ENCODE peak calls at places on chromosome 12, in four cellular contexts. One of them, this sample, is unnamed.

GRCh38 chr12:86711716-86712115 is 455.5 kb upstream of the MGAT4C start:
- DNase-seq in NCI-H1105: no peak
- DNase-seq in stimulated activated CD8-positive, alpha-beta memory T cell treated with anti-CD3 and anti-CD28 coated beads, Interleukin-7, amount 100 ng/mL, for 4 hours: no peak
- DNase-seq in NCI-H510A: no peak
- DNase-seq in this sample: no peak

GRCh38 chr12:93106910-93107309 is 177.8 kb upstream of the EEA1 start:
- DNase-seq in stimulated activated CD8-positive, alpha-beta memory T cell treated with anti-CD3 and anti-CD28 coated beads, Interleukin-7, amount 100 ng/mL, for 4 hours: no peak
- DNase-seq in NCI-H1105: no peak
- DNase-seq in NCI-H510A: no peak
- DNase-seq in this sample: no peak

GRCh38 chr12:65765436-65765813 is 58.9 kb upstream of the HMGA2 start:
- DNase-seq in stimulated activated CD8-positive, alpha-beta memory T cell treated with anti-CD3 and anti-CD28 coated beads, Interleukin-7, amount 100 ng/mL, for 4 hours: no peak
- DNase-seq in NCI-H1105: no peak
- DNase-seq in NCI-H510A: no peak
- DNase-seq in this sample: no peak

GRCh38 chr12:25052191-25053020 is 103.5 kb upstream of the BCAT1 start:
- DNase-seq in stimulated activated CD8-positive, alpha-beta memory T cell treated with anti-CD3 and anti-CD28 coated beads, Interleukin-7, amount 100 ng/mL, for 4 hours: peak
- DNase-seq in NCI-H510A: no peak
- DNase-seq in NCI-H1105: no peak
- DNase-seq in this sample: no peak

GRCh38 chr12:2311001-2311778 is 258.4 kb downstream of the CACNA1C start:
- DNase-seq in NCI-H1105: no peak
- DNase-seq in NCI-H510A: no peak
- DNase-seq in stimulated activated CD8-positive, alpha-beta memory T cell treated with anti-CD3 and anti-CD28 coated beads, Interleukin-7, amount 100 ng/mL, for 4 hours: no peak
- DNase-seq in this sample: no peak

GRCh38 chr12:71626768-71627167 is 36.9 kb downstream of the ZFC3H1 start:
- DNase-seq in NCI-H1105: no peak
- DNase-seq in NCI-H510A: no peak
- DNase-seq in stimulated activated CD8-positive, alpha-beta memory T cell treated with anti-CD3 and anti-CD28 coated beads, Interleukin-7, amount 100 ng/mL, for 4 hours: no peak
- DNase-seq in this sample: no peak

GRCh38 chr12:29844667-29845066 is 60.9 kb upstream of the TMTC1 start:
- DNase-seq in stimulated activated CD8-positive, alpha-beta memory T cell treated with anti-CD3 and anti-CD28 coated beads, Interleukin-7, amount 100 ng/mL, for 4 hours: no peak
- DNase-seq in NCI-H510A: no peak
- DNase-seq in NCI-H1105: no peak
- DNase-seq in this sample: no peak

GRCh38 chr12:976644-977043 is 14.4 kb upstream of the ERC1 start:
- DNase-seq in stimulated activated CD8-positive, alpha-beta memory T cell treated with anti-CD3 and anti-CD28 coated beads, Interleukin-7, amount 100 ng/mL, for 4 hours: no peak
- DNase-seq in NCI-H1105: no peak
- DNase-seq in NCI-H510A: no peak
- DNase-seq in this sample: no peak

GRCh38 chr12:46578190-46578982 is 205.8 kb upstream of the SLC38A2 start:
- DNase-seq in NCI-H1105: no peak
- DNase-seq in stimulated activated CD8-positive, alpha-beta memory T cell treated with anti-CD3 and anti-CD28 coated beads, Interleukin-7, amount 100 ng/mL, for 4 hours: no peak
- DNase-seq in NCI-H510A: no peak
- DNase-seq in this sample: no peak

GRCh38 chr12:9064201-9064814 is 51.4 kb downstream of the A2M start:
- DNase-seq in NCI-H1105: peak
- DNase-seq in stimulated activated CD8-positive, alpha-beta memory T cell treated with anti-CD3 and anti-CD28 coated beads, Interleukin-7, amount 100 ng/mL, for 4 hours: peak
- DNase-seq in NCI-H510A: peak
- DNase-seq in this sample: peak

GRCh38 chr12:119061208-119061796 is 80.0 kb downstream of the SRRM4 start:
- DNase-seq in NCI-H1105: no peak
- DNase-seq in stimulated activated CD8-positive, alpha-beta memory T cell treated with anti-CD3 and anti-CD28 coated beads, Interleukin-7, amount 100 ng/mL, for 4 hours: no peak
- DNase-seq in NCI-H510A: no peak
- DNase-seq in this sample: no peak